ENCODE peak calls at places on chromosomes 1 and 21, in four cellular contexts. T, W, Z and A are unnamed samples.

GRCh38 chr1:228009828-228010775 is 3.3 kb downstream of the WNT3A start:
- DNase-seq in Z (peak; percentile 25), T (no peak), W (peak; percentile 12), A (no peak)

GRCh38 chr1:226722240-226722900 is 16.7 kb downstream of the ITPKB start:
- DNase-seq in W (no peak), Z (no peak), T (no peak), A (no peak)

GRCh38 chr1:236837897-236838296 is 42.8 kb downstream of the MTR start:
- DNase-seq in Z (no peak), W (no peak), T (no peak), A (no peak)

GRCh38 chr1:90344963-90345730 is 350.2 kb downstream of the ZNF326 start:
- DNase-seq in W (no peak), Z (no peak), T (no peak), A (no peak)

GRCh38 chr1:94552071-94552586 is 10.6 kb upstream of the F3 start:
- DNase-seq in Z (no peak), T (no peak), W (no peak), A (no peak)

GRCh38 chr1:15111597-15111996 is 42.0 kb upstream of the TMEM51 start:
- DNase-seq in T (no peak), Z (no peak), W (no peak), A (no peak)

GRCh38 chr1:223531742-223532341 is 133.7 kb downstream of the CAPN8 start:
- DNase-seq in T (peak; percentile 66), W (peak; percentile 19), Z (peak; percentile 50), A (no peak)

GRCh38 chr1:184379111-184379752 is 7.6 kb upstream of the C1orf21 start:
- DNase-seq in Z (no peak), T (no peak), W (no peak), A (no peak)

GRCh38 chr1:38000529-38001453 is 4.5 kb downstream of the FHL3 start:
- DNase-seq in T (no peak), W (no peak), Z (no peak), A (no peak)

GRCh38 chr1:2981981-2982614 is 39.2 kb upstream of the ACTRT2 start:
- DNase-seq in Z (peak; percentile 12), T (no peak), W (peak; percentile 9), A (no peak)

GRCh38 chr1:182615468-182616129 is 11.4 kb upstream of the RGS16 start:
- DNase-seq in T (no peak), W (no peak), Z (peak; percentile 64), A (no peak)

GRCh38 chr1:150550222-150551048 is 1.2 kb downstream of the ADAMTSL4 start:
- DNase-seq in T (no peak), Z (no peak), W (no peak), A (no peak)

GRCh38 chr1:43452789-43453441 is 816 bp downstream of the HYI start:
- DNase-seq in Z (no peak), W (no peak), T (no peak), A (no peak)

GRCh38 chr1:207218512-207219352 is 102.7 kb upstream of the CD55 start:
- DNase-seq in Z (no peak), W (no peak), T (no peak), A (no peak)

GRCh38 chr21:35575280-35575915 is 484.9 kb downstream of the SETD4 start:
- DNase-seq in W (no peak), Z (no peak), T (no peak), A (no peak)

GRCh38 chr1:203142684-203143408 is 15.3 kb downstream of the ADORA1 start:
- DNase-seq in T (no peak), W (no peak), Z (no peak), A (no peak)

GRCh38 chr21:46597031-46597430 is 7.9 kb downstream of the S100B start:
- DNase-seq in T (no peak), W (no peak), Z (no peak), A (no peak)

GRCh38 chr1:153957744-153958110 is 685 bp downstream of the CRTC2 start:
- DNase-seq in T (no peak), Z (no peak), W (no peak), A (no peak)

GRCh38 chr1:185559684-185560310 is 174.4 kb upstream of the HMCN1 start:
- DNase-seq in Z (no peak), T (peak; percentile 27), W (peak; percentile 45), A (peak; percentile 70)

GRCh38 chr21:22885614-22886013 is 1887.4 kb downstream of the NCAM2 start:
- DNase-seq in Z (no peak), T (no peak), W (no peak), A (no peak)

GRCh38 chr1:82225407-82226197 is 424.9 kb downstream of the ADGRL2 start:
- DNase-seq in Z (no peak), T (no peak), W (no peak), A (peak; percentile 47)

GRCh38 chr1:46961066-46961758 is 19.9 kb upstream of the CYP4A11 start:
- DNase-seq in W (no peak), T (no peak), Z (no peak), A (no peak)

GRCh38 chr21:18164933-18165332 is 79.7 kb upstream of the CHODL start:
- DNase-seq in Z (no peak), W (no peak), T (no peak), A (no peak)

GRCh38 chr1:233097546-233098254 is 147.3 kb downstream of the NTPCR start:
- DNase-seq in W (no peak), T (no peak), Z (no peak), A (no peak)

GRCh38 chr1:70892140-70892539 is 155.5 kb downstream of the PTGER3 start:
- DNase-seq in T (no peak), Z (no peak), W (no peak), A (no peak)

GRCh38 chr1:70893381-70893780 is 154.2 kb downstream of the PTGER3 start:
- DNase-seq in T (no peak), Z (no peak), W (no peak), A (no peak)

GRCh38 chr1:70895531-70895930 is 152.1 kb downstream of the PTGER3 start:
- DNase-seq in W (no peak), T (no peak), Z (no peak), A (no peak)

GRCh38 chr1:70899735-70900134 is 147.9 kb downstream of the PTGER3 start:
- DNase-seq in T (no peak), W (no peak), Z (no peak), A (no peak)

DNA sequence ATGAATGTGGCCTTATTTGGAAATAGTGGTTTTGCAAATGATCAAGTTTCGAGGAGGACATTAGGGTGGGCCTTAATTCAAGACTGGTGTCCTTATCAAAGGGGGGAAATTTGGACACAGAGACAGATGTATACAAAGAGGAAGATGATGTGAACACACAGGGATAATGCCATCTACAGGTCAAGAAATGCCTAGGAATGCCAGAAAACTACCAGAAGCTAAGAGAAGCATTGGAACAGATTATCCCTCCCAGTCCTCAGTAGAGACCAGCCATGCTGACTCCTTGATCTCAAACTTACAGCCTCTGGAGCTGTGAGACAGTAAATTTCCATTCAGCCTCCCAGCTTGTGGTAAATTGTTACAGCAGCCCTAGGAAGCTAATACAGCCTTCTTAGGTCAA is 151.4 kb downstream of the PTGER3 start:
- DNase-seq in W (no peak), Z (no peak), T (no peak), A (no peak)
- TF ChIP-seq CTCF in W (no peak), Z (no peak), T (no peak), A (peak; percentile 22)

GRCh38 chr1:239868117-239868516 is 223.6 kb upstream of the FMN2 start:
- DNase-seq in Z (no peak), T (no peak), W (no peak), A (no peak)
- TF ChIP-seq CTCF in Z (no peak), T (no peak), W (no peak), A (no peak)

GRCh38 chr1:104780470-104781078 is 1030.9 kb downstream of the AMY1C start:
- DNase-seq in Z (no peak), W (no peak), T (no peak), A (no peak)
- TF ChIP-seq CTCF in Z (peak; percentile 75), W (no peak), T (peak; percentile 44), A (peak; percentile 52)

DNA sequence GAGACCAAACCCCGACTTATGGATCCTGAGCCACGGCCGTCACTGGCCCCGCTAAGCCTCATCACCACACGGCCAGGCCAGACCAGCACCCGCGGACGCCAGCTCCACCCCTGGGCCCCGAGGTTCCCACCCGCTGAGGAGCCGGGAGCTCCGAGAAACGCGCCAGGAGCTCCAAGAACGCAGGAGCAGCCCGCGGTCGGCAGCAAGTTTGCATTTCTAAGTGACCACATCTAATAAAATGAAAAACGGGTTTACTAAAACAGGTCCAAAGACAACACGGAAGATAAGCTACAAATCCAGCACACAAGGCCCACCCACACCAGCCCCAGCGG is 8.1 kb upstream of the C1QTNF12 start:
- DNase-seq in W (no peak), Z (no peak), T (no peak), A (no peak)
- TF ChIP-seq CTCF in W (no peak), Z (no peak), T (no peak), A (no peak)

DNA sequence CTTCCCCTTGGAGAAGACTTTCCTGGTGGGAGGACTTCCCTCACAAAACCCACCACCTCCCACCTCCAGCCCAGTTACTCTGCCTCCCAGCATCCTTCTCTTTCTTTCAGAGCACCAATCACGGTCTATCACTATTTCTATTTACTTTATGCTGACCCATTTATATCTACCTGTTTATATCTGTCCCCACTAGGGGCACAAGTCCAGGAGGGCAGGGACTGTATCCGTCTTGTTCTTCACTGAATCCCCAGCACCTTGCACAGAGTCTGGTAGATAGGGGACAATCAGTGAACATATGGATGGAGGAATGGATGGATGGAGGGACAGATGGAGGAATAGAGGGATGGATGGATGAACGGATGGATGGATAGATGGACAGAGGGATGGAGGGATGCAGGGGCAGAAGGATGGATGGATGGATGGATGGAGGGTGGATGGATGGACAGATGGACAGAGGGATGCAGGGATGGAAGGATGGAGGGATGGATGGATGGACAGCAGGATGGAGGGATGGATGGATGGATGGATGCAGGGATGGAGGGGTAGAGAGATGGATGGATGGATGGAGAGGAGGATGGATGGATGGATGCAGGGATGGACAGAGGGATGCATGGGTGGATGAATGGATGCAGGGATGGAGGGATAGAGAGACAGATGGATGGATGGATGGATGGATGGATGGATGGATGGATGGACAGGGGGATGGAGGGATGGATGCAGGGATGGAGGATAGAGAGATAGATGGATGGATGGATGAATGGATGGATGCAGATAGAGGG is 5.5 kb downstream of the C1QB start:
- DNase-seq in W (no peak), Z (no peak), T (peak; percentile 32), A (no peak)
- TF ChIP-seq CTCF in W (no peak), Z (no peak), T (no peak), A (no peak)

DNA sequence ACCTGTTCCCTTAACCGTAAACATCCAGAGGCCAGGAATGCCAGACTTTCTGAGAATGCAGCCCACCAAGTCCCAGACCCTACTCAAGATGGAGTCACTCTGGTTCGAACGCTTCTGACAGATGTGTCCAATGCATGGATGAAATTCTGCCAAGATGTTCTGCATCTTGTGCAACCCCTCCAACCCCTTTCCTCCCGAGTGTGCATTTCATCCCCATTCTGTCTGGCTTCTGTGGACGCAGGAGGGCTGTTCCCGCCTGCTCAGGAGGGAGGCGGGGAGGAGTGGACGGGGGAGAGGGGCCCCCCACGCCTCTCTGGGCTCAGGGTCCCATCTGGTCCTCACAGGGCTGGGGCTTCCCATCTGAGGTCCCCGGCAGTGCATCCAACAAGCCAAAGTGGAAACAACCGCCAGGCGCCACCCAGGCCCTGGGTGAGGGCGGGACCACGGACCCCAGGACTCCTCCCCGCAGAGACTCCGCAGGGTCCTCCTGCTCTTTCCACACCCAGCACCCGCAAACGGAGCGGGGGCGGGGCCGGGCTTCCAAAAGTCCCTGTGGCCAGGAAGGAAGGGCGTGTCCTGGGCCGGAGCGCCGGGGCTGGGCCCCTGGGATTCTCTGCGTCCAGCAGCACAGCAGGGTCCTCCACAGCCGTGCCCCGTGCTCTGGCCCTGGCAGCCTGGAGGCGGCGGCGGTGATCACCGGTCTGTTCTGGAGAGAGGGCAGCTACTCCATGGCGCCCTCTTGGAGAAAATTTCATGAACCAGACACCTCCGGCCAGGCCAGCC is 27.7 kb upstream of the SUMO3 start:
- DNase-seq in W (peak; percentile 41), T (peak; percentile 77), Z (no peak), A (peak; percentile 61)
- TF ChIP-seq CTCF in W (no peak), T (peak; percentile 48), Z (peak; percentile 19), A (peak; percentile 41)

GRCh38 chr1:40840526-40841323 is 21.4 kb downstream of the CITED4 start:
- DNase-seq in Z (no peak), W (no peak), T (no peak), A (no peak)
- TF ChIP-seq CTCF in Z (no peak), W (no peak), T (no peak), A (no peak)